ENCODE peak calls at places on chromosomes 13 and 19, in six cellular contexts. C, D, I, M, K and H are unnamed samples.

GRCh38 chr13:94251801-94252200 is 227.7 kb downstream of the DCT start:
- DNase-seq in M (peak), I (peak), C (no peak), D (no peak), K (peak), H (no peak)

GRCh38 chr13:113629814-113630213 is 28.2 kb downstream of the ATP4B start:
- DNase-seq in M (no peak), D (no peak), I (no peak), C (no peak), K (no peak), H (no peak)

GRCh38 chr13:37960427-37960826 is 90.9 kb upstream of the TRPC4 start:
- DNase-seq in D (no peak), I (no peak), C (no peak), K (no peak), M (no peak), H (no peak)

GRCh38 chr19:22622901-22623840 is 11.0 kb upstream of the ZNF492 start:
- DNase-seq in I (peak), K (no peak), D (no peak), C (no peak), M (peak), H (no peak)

GRCh38 chr19:15466851-15467733 is 2.7 kb upstream of the RASAL3 start:
- DNase-seq in I (no peak), D (no peak), M (no peak), K (no peak), C (no peak), H (no peak)

GRCh38 chr19:53982611-53983010 is 8.8 kb upstream of the CACNG6 start:
- DNase-seq in M (peak), C (no peak), K (peak), I (peak), D (no peak), H (no peak)

GRCh38 chr13:58994778-58995177 is 1169.0 kb downstream of the DIAPH3 start:
- DNase-seq in D (no peak), I (no peak), M (no peak), C (no peak), K (peak), H (no peak)

GRCh38 chr19:33392341-33393285 is 19.1 kb downstream of the CEBPG start:
- DNase-seq in C (no peak), M (peak), K (no peak), D (no peak), I (no peak), H (no peak)

GRCh38 chr13:40446365-40446764 is 220.1 kb downstream of the FOXO1 start:
- DNase-seq in C (no peak), D (no peak), K (no peak), M (no peak), I (no peak), H (no peak)

GRCh38 chr19:15294591-15294990 is 37.7 kb downstream of the BRD4 start:
- DNase-seq in M (no peak), D (no peak), C (no peak), I (peak), K (no peak), H (no peak)

GRCh38 chr13:112828082-112828699 is 138.4 kb downstream of the ATP11A start:
- DNase-seq in M (no peak), D (no peak), C (no peak), K (no peak), I (no peak), H (no peak)

GRCh38 chr13:32376642-32377418 is 51.1 kb downstream of the N4BP2L1 start:
- DNase-seq in M (no peak), K (no peak), C (no peak), D (no peak), I (no peak), H (no peak)

GRCh38 chr19:41876847-41877489 is at the start of gene CD79A:
- DNase-seq in K (no peak), C (peak), M (no peak), I (no peak), D (no peak), H (no peak)

GRCh38 chr19:40331052-40331451 is 17.1 kb downstream of the C19orf47 start:
- DNase-seq in C (no peak), D (peak), I (no peak), M (no peak), K (no peak), H (no peak)

GRCh38 chr19:35299523-35300339 is 7.8 kb downstream of the MAG start:
- DNase-seq in K (no peak), C (no peak), I (no peak), D (peak), M (no peak), H (no peak)

GRCh38 chr13:30081331-30081730 is 226.0 kb downstream of the KATNAL1 start:
- DNase-seq in K (no peak), C (no peak), D (no peak), M (no peak), I (no peak), H (no peak)

GRCh38 chr19:35899547-35900214 is 659 bp downstream of the NFKBID start:
- DNase-seq in C (peak), M (peak), I (peak), K (peak), D (peak), H (peak)

GRCh38 chr19:33055718-33056117 is 9.0 kb downstream of the RHPN2 start:
- DNase-seq in C (no peak), M (no peak), D (no peak), K (no peak), I (no peak), H (no peak)

GRCh38 chr19:7366701-7367420 is 18.1 kb downstream of the ARHGEF18 start:
- DNase-seq in I (no peak), M (no peak), C (no peak), K (peak), D (peak), H (no peak)

GRCh38 chr13:30331331-30331771 is 24.0 kb upstream of the KATNAL1 start:
- DNase-seq in C (no peak), M (peak), I (no peak), K (no peak), D (no peak), H (no peak)

GRCh38 chr19:29569038-29569911 is 36.8 kb upstream of the POP4 start:
- DNase-seq in I (no peak), D (no peak), K (no peak), C (no peak), M (no peak), H (no peak)

GRCh38 chr13:34655554-34655953 is 286.5 kb upstream of the NBEA start:
- DNase-seq in M (no peak), I (no peak), C (no peak), D (no peak), K (no peak), H (no peak)

GRCh38 chr19:1469936-1470863 is 8.8 kb downstream of the C19orf25 start:
- DNase-seq in D (peak), I (peak), M (no peak), K (no peak), C (peak), H (no peak)

GRCh38 chr19:41298327-41298964 is 11.5 kb upstream of the CCDC97 start:
- DNase-seq in M (peak), D (no peak), I (peak), C (no peak), K (peak), H (peak)

GRCh38 chr13:112637017-112637801 is 49.3 kb upstream of the TUBGCP3 start:
- DNase-seq in I (no peak), M (no peak), D (no peak), K (no peak), C (no peak), H (no peak)

GRCh38 chr19:38206006-38206745 is 17.8 kb downstream of the DPF1 start:
- DNase-seq in I (no peak), M (no peak), K (no peak), D (no peak), C (no peak), H (no peak)

GRCh38 chr19:41575998-41576397 is at the start of gene CEACAM21:
- DNase-seq in M (no peak), C (peak), K (no peak), I (peak), D (no peak), H (no peak)

GRCh38 chr19:17605761-17606745 is 50.6 kb downstream of the COLGALT1 start:
- DNase-seq in I (peak), K (peak), D (peak), C (peak), M (peak), H (peak)

GRCh38 chr19:55165952-55166529 is 372 bp downstream of the DNAAF3 start:
- DNase-seq in I (peak), M (no peak), D (peak), C (no peak), K (peak), H (no peak)

GRCh38 chr19:58386166-58386575 is 898 bp upstream of the RPS5 start:
- DNase-seq in D (no peak), C (no peak), K (no peak), M (peak), I (no peak), H (no peak)

GRCh38 chr19:21707065-21707464 is 60.3 kb downstream of the ZNF100 start:
- DNase-seq in D (no peak), M (no peak), K (no peak), C (no peak), I (no peak), H (no peak)

GRCh38 chr19:3565177-3565576 is 7.6 kb upstream of the HMG20B start:
- DNase-seq in I (no peak), M (no peak), D (no peak), C (no peak), K (no peak), H (no peak)

GRCh38 chr13:32175307-32175706 is 139.9 kb downstream of the ZAR1L start:
- DNase-seq in M (peak), I (no peak), C (no peak), D (no peak), K (no peak), H (no peak)

GRCh38 chr13:50403311-50403710 is 388.1 kb downstream of the KCNRG start:
- DNase-seq in D (no peak), K (no peak), I (no peak), C (no peak), M (no peak), H (no peak)

GRCh38 chr19:660793-661426 is 2.1 kb downstream of the RNF126 start:
- DNase-seq in C (no peak), K (no peak), D (no peak), M (no peak), I (no peak), H (no peak)

GRCh38 chr19:33295621-33296472 is 6.5 kb downstream of the CEBPA start:
- DNase-seq in K (no peak), I (no peak), C (no peak), D (no peak), M (no peak), H (no peak)

GRCh38 chr19:17184381-17184841 is 30.7 kb upstream of the USE1 start:
- DNase-seq in K (no peak), D (no peak), I (no peak), C (peak), M (no peak), H (peak)

GRCh38 chr13:51192348-51192747 is 29.9 kb upstream of the FAM124A start:
- DNase-seq in I (no peak), D (no peak), C (no peak), M (no peak), K (no peak), H (no peak)

DNA sequence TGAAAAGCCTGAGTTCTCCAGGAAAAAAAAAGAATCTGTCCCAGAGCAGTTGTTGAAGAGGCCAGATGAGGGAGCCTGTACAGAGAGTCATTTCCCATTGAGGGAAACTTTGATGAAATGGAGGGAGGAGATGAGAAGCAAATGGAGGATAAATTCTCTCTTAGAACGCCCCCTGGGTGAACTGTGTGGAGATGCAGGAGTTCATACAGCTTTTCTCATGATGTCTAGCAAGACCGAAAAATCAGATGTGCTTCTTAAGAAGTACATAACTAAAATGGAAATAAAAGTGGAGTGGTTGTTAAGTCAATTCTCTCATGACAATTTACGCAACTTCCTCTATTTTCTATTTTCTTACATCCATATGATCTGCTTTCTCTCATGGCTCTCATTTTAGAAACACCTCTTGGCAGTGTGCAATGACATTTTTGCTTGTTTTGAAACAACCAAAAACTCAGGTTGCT is 1263.1 kb downstream of the PCDH9 start:
- DNase-seq in D (peak), C (no peak), M (no peak), K (peak), I (no peak), H (no peak)
- TF ChIP-seq CTCF in D (no peak), C (no peak), M (no peak), K (peak), I (no peak), H (no peak)

GRCh38 chr13:26053418-26053980 is 1.7 kb upstream of the SHISA2 start:
- DNase-seq in C (no peak), I (no peak), D (no peak), K (no peak), M (no peak), H (no peak)

GRCh38 chr13:26050568-26051230 is 1.1 kb downstream of the SHISA2 start:
- DNase-seq in D (no peak), C (no peak), K (no peak), I (no peak), M (no peak), H (no peak)

GRCh38 chr13:26048745-26049144 is 3.1 kb downstream of the SHISA2 start:
- DNase-seq in M (no peak), D (no peak), I (no peak), C (no peak), K (no peak), H (no peak)

GRCh38 chr13:26051231-26052135 is at the start of gene SHISA2:
- DNase-seq in D (peak), M (no peak), I (no peak), K (peak), C (no peak), H (no peak)

GRCh38 chr13:26052136-26052736 is 420 bp upstream of the SHISA2 start:
- DNase-seq in D (no peak), K (no peak), M (no peak), C (no peak), I (no peak), H (no peak)
- TF ChIP-seq CTCF in D (no peak), K (no peak), M (no peak), C (no peak), I (no peak), H (no peak)

GRCh38 chr13:111434578-111435159 is 114.2 kb downstream of the TEX29 start:
- DNase-seq in M (no peak), K (no peak), D (no peak), I (no peak), C (no peak), H (no peak)
- TF ChIP-seq CTCF in M (no peak), K (no peak), D (no peak), I (no peak), C (no peak), H (no peak)

DNA sequence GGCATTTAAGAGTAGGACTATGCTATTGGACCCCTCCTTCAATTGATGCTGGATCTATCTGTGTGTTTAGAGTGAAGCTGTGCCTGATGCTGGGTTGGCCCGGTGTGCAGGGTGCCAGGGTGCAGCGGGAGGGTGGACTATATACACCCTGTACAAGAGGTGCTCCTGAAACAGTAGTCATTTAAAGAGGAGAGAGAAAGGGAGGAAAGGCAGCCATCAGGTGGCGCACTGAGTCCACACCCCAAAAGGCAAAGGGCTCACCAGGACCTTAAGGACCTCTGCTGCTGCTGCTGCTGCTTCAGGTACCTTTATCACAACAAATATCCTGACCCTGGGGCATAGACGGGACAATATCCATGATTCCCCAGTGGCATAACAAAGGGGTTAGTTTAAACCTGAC is 39.4 kb downstream of the ZNF136 start:
- DNase-seq in C (peak), D (no peak), M (no peak), I (peak), K (no peak), H (peak)
- TF ChIP-seq CTCF in C (no peak), D (no peak), M (no peak), I (peak), K (no peak), H (no peak)

DNA sequence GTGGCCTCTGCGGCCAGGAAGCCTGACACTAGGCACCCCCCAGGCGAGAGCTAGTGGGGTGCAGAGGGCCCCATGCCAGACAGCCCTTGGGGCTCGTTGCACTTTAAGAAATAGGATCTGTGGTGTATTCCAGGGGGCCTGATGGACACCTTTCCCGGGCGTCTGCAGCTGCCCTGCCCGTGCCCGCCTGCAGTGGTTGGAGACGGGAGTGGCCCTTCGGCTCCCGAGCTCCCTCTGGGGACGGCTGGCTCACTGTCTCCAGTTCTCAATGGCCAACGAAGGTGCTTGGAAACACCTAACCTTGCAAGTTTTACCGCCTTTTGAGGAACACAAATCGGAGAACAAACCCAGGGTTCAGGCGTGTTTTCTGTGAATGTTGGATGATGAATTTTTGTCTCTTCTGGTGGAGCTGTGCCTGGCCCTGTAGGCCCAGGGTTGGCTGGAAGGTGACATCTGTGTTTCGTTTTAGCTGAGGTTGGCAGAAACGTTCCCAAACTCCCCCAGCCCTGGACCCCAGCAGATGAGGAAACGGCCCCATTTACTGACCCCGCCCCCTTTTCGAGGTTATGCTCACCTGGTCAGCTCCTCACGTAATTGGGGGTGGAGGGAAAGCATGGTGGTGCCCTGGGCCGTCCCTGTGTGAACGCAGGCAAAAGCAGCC is 17.4 kb upstream of the NPAS1 start:
- DNase-seq in I (no peak), D (no peak), M (no peak), K (no peak), C (no peak), H (no peak)
- TF ChIP-seq CTCF in I (peak), D (no peak), M (no peak), K (no peak), C (no peak), H (no peak)

GRCh38 chr19:5515737-5516136 is 52.0 kb downstream of the TINCR start:
- DNase-seq in C (no peak), M (no peak), D (no peak), K (no peak), I (no peak), H (no peak)
- TF ChIP-seq CTCF in C (no peak), M (no peak), D (no peak), K (no peak), I (no peak), H (no peak)